ENCODE peak calls at places on chromosomes 4 and X, in nine cellular contexts. One of them, this sample, is unnamed.

GRCh38 chr4:95998311-95998710 is 158.4 kb downstream of the PDHA2 start:
- DNase-seq in astrocyte: no peak
- DNase-seq in transverse colon: no peak
- DNase-seq in activated CD8-positive, alpha-beta T cell treated with anti-CD3 and anti-CD28 coated beads, Interleukin-2, amount 10 ng/mL, durations not matched to agents 7 days and 5 days: no peak
- DNase-seq in fibroblast of pulmonary artery: peak; percentile 54
- DNase-seq in effector memory CD4-positive, alpha-beta T cell: no peak
- DNase-seq in foreskin fibroblast: no peak
- DNase-seq in WERI-Rb-1: no peak
- DNase-seq in heart right ventricle: no peak
- DNase-seq in this sample: no peak

GRCh38 chrX:74931214-74931613 is 6.0 kb upstream of the NEXMIF start:
- DNase-seq in effector memory CD4-positive, alpha-beta T cell: no peak
- DNase-seq in foreskin fibroblast: no peak
- DNase-seq in transverse colon: no peak
- DNase-seq in heart right ventricle: no peak
- DNase-seq in astrocyte: no peak
- DNase-seq in fibroblast of pulmonary artery: no peak
- DNase-seq in WERI-Rb-1: no peak
- DNase-seq in activated CD8-positive, alpha-beta T cell treated with anti-CD3 and anti-CD28 coated beads, Interleukin-2, amount 10 ng/mL, durations not matched to agents 7 days and 5 days: peak; percentile 22
- DNase-seq in this sample: no peak

GRCh38 chr4:188282620-188283232 is 143.5 kb downstream of the TRIML1 start:
- DNase-seq in heart right ventricle: no peak
- DNase-seq in WERI-Rb-1: no peak
- DNase-seq in astrocyte: no peak
- DNase-seq in transverse colon: no peak
- DNase-seq in effector memory CD4-positive, alpha-beta T cell: no peak
- DNase-seq in foreskin fibroblast: no peak
- DNase-seq in fibroblast of pulmonary artery: no peak
- DNase-seq in activated CD8-positive, alpha-beta T cell treated with anti-CD3 and anti-CD28 coated beads, Interleukin-2, amount 10 ng/mL, durations not matched to agents 7 days and 5 days: no peak
- DNase-seq in this sample: no peak

GRCh38 chr4:83527671-83528070 is 8.2 kb upstream of the GPAT3 start:
- DNase-seq in foreskin fibroblast: no peak
- DNase-seq in WERI-Rb-1: no peak
- DNase-seq in fibroblast of pulmonary artery: no peak
- DNase-seq in heart right ventricle: no peak
- DNase-seq in effector memory CD4-positive, alpha-beta T cell: no peak
- DNase-seq in transverse colon: no peak
- DNase-seq in astrocyte: no peak
- DNase-seq in activated CD8-positive, alpha-beta T cell treated with anti-CD3 and anti-CD28 coated beads, Interleukin-2, amount 10 ng/mL, durations not matched to agents 7 days and 5 days: no peak
- DNase-seq in this sample: no peak

GRCh38 chrX:95836517-95836916 is 848.1 kb upstream of the DIAPH2 start:
- DNase-seq in effector memory CD4-positive, alpha-beta T cell: no peak
- DNase-seq in heart right ventricle: no peak
- DNase-seq in activated CD8-positive, alpha-beta T cell treated with anti-CD3 and anti-CD28 coated beads, Interleukin-2, amount 10 ng/mL, durations not matched to agents 7 days and 5 days: no peak
- DNase-seq in WERI-Rb-1: no peak
- DNase-seq in foreskin fibroblast: no peak
- DNase-seq in fibroblast of pulmonary artery: no peak
- DNase-seq in transverse colon: no peak
- DNase-seq in astrocyte: no peak
- DNase-seq in this sample: no peak

GRCh38 chrX:24426340-24426913 is 38.7 kb upstream of the PDK3 start:
- DNase-seq in fibroblast of pulmonary artery: peak; percentile 17
- DNase-seq in effector memory CD4-positive, alpha-beta T cell: no peak
- DNase-seq in astrocyte: no peak
- DNase-seq in foreskin fibroblast: no peak
- DNase-seq in heart right ventricle: no peak
- DNase-seq in transverse colon: no peak
- DNase-seq in activated CD8-positive, alpha-beta T cell treated with anti-CD3 and anti-CD28 coated beads, Interleukin-2, amount 10 ng/mL, durations not matched to agents 7 days and 5 days: no peak
- DNase-seq in WERI-Rb-1: no peak
- DNase-seq in this sample: peak; percentile 21

GRCh38 chr4:77481856-77482255 is 123.8 kb upstream of the CXCL13 start:
- DNase-seq in WERI-Rb-1: no peak
- DNase-seq in foreskin fibroblast: peak; percentile 9
- DNase-seq in activated CD8-positive, alpha-beta T cell treated with anti-CD3 and anti-CD28 coated beads, Interleukin-2, amount 10 ng/mL, durations not matched to agents 7 days and 5 days: no peak
- DNase-seq in heart right ventricle: no peak
- DNase-seq in fibroblast of pulmonary artery: peak; percentile 4
- DNase-seq in astrocyte: peak; percentile 6
- DNase-seq in transverse colon: no peak
- DNase-seq in effector memory CD4-positive, alpha-beta T cell: no peak
- DNase-seq in this sample: no peak

GRCh38 chr4:30719363-30720020 is 677 bp upstream of the PCDH7 start:
- DNase-seq in WERI-Rb-1: peak; percentile 65
- DNase-seq in transverse colon: peak; percentile 40
- DNase-seq in foreskin fibroblast: no peak
- DNase-seq in activated CD8-positive, alpha-beta T cell treated with anti-CD3 and anti-CD28 coated beads, Interleukin-2, amount 10 ng/mL, durations not matched to agents 7 days and 5 days: no peak
- DNase-seq in effector memory CD4-positive, alpha-beta T cell: no peak
- DNase-seq in astrocyte: peak; percentile 70
- DNase-seq in heart right ventricle: peak; percentile 50
- DNase-seq in fibroblast of pulmonary artery: peak; percentile 65
- DNase-seq in this sample: peak; percentile 69

GRCh38 chr4:158376441-158376840 is 145.2 kb upstream of the RXFP1 start:
- DNase-seq in transverse colon: no peak
- DNase-seq in heart right ventricle: no peak
- DNase-seq in foreskin fibroblast: no peak
- DNase-seq in WERI-Rb-1: no peak
- DNase-seq in activated CD8-positive, alpha-beta T cell treated with anti-CD3 and anti-CD28 coated beads, Interleukin-2, amount 10 ng/mL, durations not matched to agents 7 days and 5 days: no peak
- DNase-seq in effector memory CD4-positive, alpha-beta T cell: no peak
- DNase-seq in fibroblast of pulmonary artery: peak; percentile 25
- DNase-seq in astrocyte: no peak
- DNase-seq in this sample: no peak

GRCh38 chr4:73661646-73662119 is 41.4 kb upstream of the RASSF6 start:
- DNase-seq in heart right ventricle: no peak
- DNase-seq in WERI-Rb-1: no peak
- DNase-seq in fibroblast of pulmonary artery: peak; percentile 98
- DNase-seq in astrocyte: peak; percentile 100
- DNase-seq in transverse colon: no peak
- DNase-seq in foreskin fibroblast: peak; percentile 97
- DNase-seq in activated CD8-positive, alpha-beta T cell treated with anti-CD3 and anti-CD28 coated beads, Interleukin-2, amount 10 ng/mL, durations not matched to agents 7 days and 5 days: no peak
- DNase-seq in effector memory CD4-positive, alpha-beta T cell: no peak
- DNase-seq in this sample: no peak

GRCh38 chr4:118898221-118898620 is 9.6 kb downstream of the SYNPO2 start:
- DNase-seq in activated CD8-positive, alpha-beta T cell treated with anti-CD3 and anti-CD28 coated beads, Interleukin-2, amount 10 ng/mL, durations not matched to agents 7 days and 5 days: no peak
- DNase-seq in transverse colon: no peak
- DNase-seq in WERI-Rb-1: no peak
- DNase-seq in foreskin fibroblast: no peak
- DNase-seq in astrocyte: no peak
- DNase-seq in heart right ventricle: no peak
- DNase-seq in effector memory CD4-positive, alpha-beta T cell: no peak
- DNase-seq in fibroblast of pulmonary artery: no peak
- DNase-seq in this sample: no peak

GRCh38 chrX:34978171-34978570 is 35.6 kb downstream of the FAM47B start:
- DNase-seq in heart right ventricle: no peak
- DNase-seq in transverse colon: no peak
- DNase-seq in fibroblast of pulmonary artery: no peak
- DNase-seq in astrocyte: no peak
- DNase-seq in effector memory CD4-positive, alpha-beta T cell: no peak
- DNase-seq in activated CD8-positive, alpha-beta T cell treated with anti-CD3 and anti-CD28 coated beads, Interleukin-2, amount 10 ng/mL, durations not matched to agents 7 days and 5 days: no peak
- DNase-seq in foreskin fibroblast: no peak
- DNase-seq in WERI-Rb-1: no peak
- DNase-seq in this sample: no peak

GRCh38 chrX:24260827-24261550 is 52.9 kb downstream of the SUPT20HL2 start:
- DNase-seq in effector memory CD4-positive, alpha-beta T cell: no peak
- DNase-seq in astrocyte: peak; percentile 31
- DNase-seq in fibroblast of pulmonary artery: peak; percentile 62
- DNase-seq in WERI-Rb-1: no peak
- DNase-seq in heart right ventricle: no peak
- DNase-seq in activated CD8-positive, alpha-beta T cell treated with anti-CD3 and anti-CD28 coated beads, Interleukin-2, amount 10 ng/mL, durations not matched to agents 7 days and 5 days: peak; percentile 48
- DNase-seq in foreskin fibroblast: peak; percentile 51
- DNase-seq in transverse colon: peak; percentile 39
- DNase-seq in this sample: no peak

GRCh38 chr4:3302786-3303444 is 10.1 kb downstream of the RGS12 start:
- DNase-seq in fibroblast of pulmonary artery: no peak
- DNase-seq in foreskin fibroblast: no peak
- DNase-seq in astrocyte: no peak
- DNase-seq in effector memory CD4-positive, alpha-beta T cell: no peak
- DNase-seq in WERI-Rb-1: no peak
- DNase-seq in heart right ventricle: no peak
- DNase-seq in transverse colon: no peak
- DNase-seq in activated CD8-positive, alpha-beta T cell treated with anti-CD3 and anti-CD28 coated beads, Interleukin-2, amount 10 ng/mL, durations not matched to agents 7 days and 5 days: peak; percentile 58
- DNase-seq in this sample: no peak

GRCh38 chr4:20074450-20074849 is 177.3 kb upstream of the SLIT2 start:
- DNase-seq in transverse colon: no peak
- DNase-seq in foreskin fibroblast: no peak
- DNase-seq in fibroblast of pulmonary artery: peak; percentile 56
- DNase-seq in astrocyte: peak; percentile 41
- DNase-seq in activated CD8-positive, alpha-beta T cell treated with anti-CD3 and anti-CD28 coated beads, Interleukin-2, amount 10 ng/mL, durations not matched to agents 7 days and 5 days: no peak
- DNase-seq in effector memory CD4-positive, alpha-beta T cell: no peak
- DNase-seq in WERI-Rb-1: no peak
- DNase-seq in heart right ventricle: no peak
- DNase-seq in this sample: no peak

GRCh38 chrX:131792356-131792749 is 230.7 kb upstream of the STK26 start:
- DNase-seq in WERI-Rb-1: peak; percentile 90
- DNase-seq in transverse colon: peak; percentile 94
- DNase-seq in activated CD8-positive, alpha-beta T cell treated with anti-CD3 and anti-CD28 coated beads, Interleukin-2, amount 10 ng/mL, durations not matched to agents 7 days and 5 days: no peak
- DNase-seq in fibroblast of pulmonary artery: no peak
- DNase-seq in effector memory CD4-positive, alpha-beta T cell: no peak
- DNase-seq in foreskin fibroblast: no peak
- DNase-seq in astrocyte: peak; percentile 75
- DNase-seq in heart right ventricle: peak; percentile 20
- DNase-seq in this sample: no peak

GRCh38 chr4:80454561-80454960 is 119.0 kb downstream of the CFAP299 start:
- DNase-seq in activated CD8-positive, alpha-beta T cell treated with anti-CD3 and anti-CD28 coated beads, Interleukin-2, amount 10 ng/mL, durations not matched to agents 7 days and 5 days: no peak
- DNase-seq in fibroblast of pulmonary artery: no peak
- DNase-seq in heart right ventricle: no peak
- DNase-seq in transverse colon: no peak
- DNase-seq in WERI-Rb-1: no peak
- DNase-seq in foreskin fibroblast: no peak
- DNase-seq in effector memory CD4-positive, alpha-beta T cell: no peak
- DNase-seq in astrocyte: no peak
- DNase-seq in this sample: no peak

GRCh38 chr4:74549936-74550335 is 105.0 kb downstream of the AREG start:
- DNase-seq in heart right ventricle: no peak
- DNase-seq in activated CD8-positive, alpha-beta T cell treated with anti-CD3 and anti-CD28 coated beads, Interleukin-2, amount 10 ng/mL, durations not matched to agents 7 days and 5 days: no peak
- DNase-seq in WERI-Rb-1: no peak
- DNase-seq in fibroblast of pulmonary artery: peak; percentile 39
- DNase-seq in astrocyte: peak; percentile 56
- DNase-seq in foreskin fibroblast: no peak
- DNase-seq in effector memory CD4-positive, alpha-beta T cell: no peak
- DNase-seq in transverse colon: no peak
- DNase-seq in this sample: no peak

GRCh38 chrX:17397074-17397473 is 22.1 kb downstream of the NHS start:
- DNase-seq in astrocyte: peak; percentile 57
- DNase-seq in activated CD8-positive, alpha-beta T cell treated with anti-CD3 and anti-CD28 coated beads, Interleukin-2, amount 10 ng/mL, durations not matched to agents 7 days and 5 days: no peak
- DNase-seq in foreskin fibroblast: peak; percentile 19
- DNase-seq in effector memory CD4-positive, alpha-beta T cell: no peak
- DNase-seq in transverse colon: no peak
- DNase-seq in fibroblast of pulmonary artery: peak; percentile 16
- DNase-seq in WERI-Rb-1: no peak
- DNase-seq in heart right ventricle: no peak
- DNase-seq in this sample: no peak

GRCh38 chrX:50638123-50638522 is 167.5 kb upstream of the DGKK start:
- DNase-seq in transverse colon: no peak
- DNase-seq in activated CD8-positive, alpha-beta T cell treated with anti-CD3 and anti-CD28 coated beads, Interleukin-2, amount 10 ng/mL, durations not matched to agents 7 days and 5 days: no peak
- DNase-seq in WERI-Rb-1: no peak
- DNase-seq in heart right ventricle: peak; percentile 67
- DNase-seq in astrocyte: no peak
- DNase-seq in foreskin fibroblast: no peak
- DNase-seq in effector memory CD4-positive, alpha-beta T cell: no peak
- DNase-seq in fibroblast of pulmonary artery: peak; percentile 49
- DNase-seq in this sample: no peak

GRCh38 chr4:173237152-173237551 is 68.5 kb downstream of the GALNT7 start:
- DNase-seq in transverse colon: no peak
- DNase-seq in WERI-Rb-1: no peak
- DNase-seq in activated CD8-positive, alpha-beta T cell treated with anti-CD3 and anti-CD28 coated beads, Interleukin-2, amount 10 ng/mL, durations not matched to agents 7 days and 5 days: no peak
- DNase-seq in heart right ventricle: no peak
- DNase-seq in effector memory CD4-positive, alpha-beta T cell: no peak
- DNase-seq in foreskin fibroblast: no peak
- DNase-seq in astrocyte: no peak
- DNase-seq in fibroblast of pulmonary artery: no peak
- DNase-seq in this sample: no peak

GRCh38 chr4:95363966-95364365 is 184.8 kb downstream of the UNC5C start:
- DNase-seq in effector memory CD4-positive, alpha-beta T cell: no peak
- DNase-seq in transverse colon: no peak
- DNase-seq in astrocyte: peak; percentile 19
- DNase-seq in fibroblast of pulmonary artery: peak; percentile 15
- DNase-seq in heart right ventricle: no peak
- DNase-seq in activated CD8-positive, alpha-beta T cell treated with anti-CD3 and anti-CD28 coated beads, Interleukin-2, amount 10 ng/mL, durations not matched to agents 7 days and 5 days: no peak
- DNase-seq in foreskin fibroblast: no peak
- DNase-seq in WERI-Rb-1: no peak
- DNase-seq in this sample: no peak

GRCh38 chr4:46648088-46648744 is 258.3 kb upstream of the GABRA2 start:
- DNase-seq in WERI-Rb-1: peak; percentile 65
- DNase-seq in foreskin fibroblast: no peak
- DNase-seq in heart right ventricle: no peak
- DNase-seq in transverse colon: peak; percentile 16
- DNase-seq in activated CD8-positive, alpha-beta T cell treated with anti-CD3 and anti-CD28 coated beads, Interleukin-2, amount 10 ng/mL, durations not matched to agents 7 days and 5 days: no peak
- DNase-seq in effector memory CD4-positive, alpha-beta T cell: no peak
- DNase-seq in astrocyte: no peak
- DNase-seq in fibroblast of pulmonary artery: peak; percentile 72
- DNase-seq in this sample: no peak

GRCh38 chr4:72791054-72791453 is 222.0 kb upstream of the ADAMTS3 start:
- DNase-seq in WERI-Rb-1: no peak
- DNase-seq in effector memory CD4-positive, alpha-beta T cell: no peak
- DNase-seq in heart right ventricle: no peak
- DNase-seq in astrocyte: peak; percentile 10
- DNase-seq in foreskin fibroblast: no peak
- DNase-seq in fibroblast of pulmonary artery: no peak
- DNase-seq in transverse colon: no peak
- DNase-seq in activated CD8-positive, alpha-beta T cell treated with anti-CD3 and anti-CD28 coated beads, Interleukin-2, amount 10 ng/mL, durations not matched to agents 7 days and 5 days: no peak
- DNase-seq in this sample: no peak

GRCh38 chrX:129840334-129840733 is 3.4 kb downstream of the ZDHHC9 start:
- DNase-seq in transverse colon: no peak
- DNase-seq in fibroblast of pulmonary artery: no peak
- DNase-seq in heart right ventricle: no peak
- DNase-seq in WERI-Rb-1: no peak
- DNase-seq in foreskin fibroblast: no peak
- DNase-seq in astrocyte: no peak
- DNase-seq in activated CD8-positive, alpha-beta T cell treated with anti-CD3 and anti-CD28 coated beads, Interleukin-2, amount 10 ng/mL, durations not matched to agents 7 days and 5 days: no peak
- DNase-seq in effector memory CD4-positive, alpha-beta T cell: no peak
- DNase-seq in this sample: no peak

This sample was measured in prostate gland.